ENCODE peak calls at places on chromosomes 11 and 22, in five cellular contexts. J is NAMALWA, N is substantia nigra, B is non-pigmented ciliary epithelial cell, W is left cardiac atrium. M is an unnamed sample.
A peak's percentile ranks its signal among the peaks of the same experiment; 100 is the strongest.

GRCh38 chr11:3840289-3840869 is 380 bp downstream of the RHOG start:
- DNase-seq in N (no peak), W (no peak), B (no peak), J (peak; percentile 62), M (no peak)

GRCh38 chr11:120637131-120637530 is 125.6 kb downstream of the GRIK4 start:
- DNase-seq in W (no peak), N (no peak), J (no peak), B (no peak), M (no peak)

GRCh38 chr11:105577645-105578044 is 32.2 kb upstream of the GRIA4 start:
- DNase-seq in N (no peak), B (no peak), J (peak; percentile 9), W (no peak), M (peak; percentile 38)

GRCh38 chr11:45087301-45087700 is 59.1 kb upstream of the PRDM11 start:
- DNase-seq in N (no peak), W (no peak), B (no peak), J (no peak), M (no peak)

GRCh38 chr22:23831781-23832180 is 7.0 kb downstream of the DERL3 start:
- DNase-seq in B (no peak), W (peak; percentile 15), N (no peak), J (no peak), M (no peak)

GRCh38 chr22:46748948-46749681 is 11.1 kb upstream of the CERK start:
- DNase-seq in N (no peak), B (no peak), J (no peak), W (peak; percentile 68), M (no peak)

GRCh38 chr11:120336641-120337132 is 474 bp downstream of the ARHGEF12 start:
- DNase-seq in J (no peak), B (no peak), W (peak; percentile 63), N (no peak), M (no peak)

GRCh38 chr11:69545976-69546617 is 64.6 kb downstream of the LINC01488 start:
- DNase-seq in B (no peak), J (no peak), W (peak; percentile 9), N (no peak), M (no peak)

GRCh38 chr11:76382209-76382608 is 1.1 kb downstream of the GVQW3 start:
- DNase-seq in J (peak; percentile 28), W (no peak), B (no peak), N (no peak), M (no peak)

GRCh38 chr11:122076721-122077120 is 39.3 kb downstream of the BLID start:
- DNase-seq in W (no peak), J (no peak), B (no peak), N (no peak), M (no peak)

GRCh38 chr11:14380947-14381555 is 22.1 kb upstream of the RRAS2 start:
- DNase-seq in N (peak; percentile 75), J (peak; percentile 56), B (no peak), W (peak; percentile 80), M (peak; percentile 83)

GRCh38 chr22:44210721-44211120 is 30.0 kb downstream of the PARVG start:
- DNase-seq in B (no peak), W (no peak), J (no peak), N (no peak), M (peak; percentile 44)

GRCh38 chr11:37748641-37749040 is 1150.6 kb upstream of the RAG2 start:
- DNase-seq in J (no peak), W (no peak), B (no peak), N (no peak), M (no peak)

GRCh38 chr11:1394936-1395772 is 5.4 kb downstream of the BRSK2 start:
- DNase-seq in W (no peak), N (no peak), B (no peak), J (no peak), M (no peak)

GRCh38 chr22:44668190-44668885 is 33.7 kb upstream of the PRR5 start:
- DNase-seq in W (peak; percentile 59), N (no peak), J (no peak), B (no peak), M (peak; percentile 77)

GRCh38 chr22:28951969-28952521 is 68.7 kb downstream of the ZNRF3 start:
- DNase-seq in W (no peak), N (no peak), B (no peak), J (no peak), M (peak; percentile 56)

GRCh38 chr11:34755671-34756070 is 134.8 kb downstream of the EHF start:
- DNase-seq in W (no peak), N (no peak), J (no peak), B (no peak), M (no peak)

GRCh38 chr22:47062126-47062525 is 299.7 kb downstream of the TBC1D22A start:
- DNase-seq in N (no peak), J (no peak), B (no peak), W (no peak), M (no peak)

M was measured in adipocyte.